ENCODE peak calls at places on chromosomes 2 and 18, in four cellular contexts. P is lung, H is colonic mucosa, Q is GM23338. B is an unnamed sample.

GRCh38 chr2:102147935-102148334 is 5.4 kb downstream of the IL1R1 start:
- DNase-seq in P (no peak), H (no peak), Q (no peak), B (no peak)

GRCh38 chr2:135299656-135300244 is 231.3 kb downstream of the ZRANB3 start:
- DNase-seq in P (no peak), H (no peak), Q (no peak), B (no peak)

GRCh38 chr2:77552956-77553355 is 30.8 kb upstream of the LRRTM4 start:
- DNase-seq in P (no peak), H (no peak), Q (no peak), B (no peak)

GRCh38 chr2:58571181-58571852 is 330.2 kb upstream of the FANCL start:
- DNase-seq in P (peak; percentile 33), H (peak; percentile 26), Q (peak; percentile 92), B (no peak)

GRCh38 chr2:233822781-233823730 is 31.3 kb downstream of the HJURP start:
- DNase-seq in P (no peak), H (no peak), Q (no peak), B (no peak)

GRCh38 chr2:8528863-8529262 is 153.0 kb upstream of the ID2 start:
- DNase-seq in P (no peak), H (no peak), Q (no peak), B (no peak)

GRCh38 chr2:196322963-196323810 is 151.8 kb upstream of the STK17B start:
- DNase-seq in P (no peak), H (no peak), Q (no peak), B (no peak)

GRCh38 chr18:48862678-48863270 is 88.0 kb downstream of the SMAD7 start:
- DNase-seq in P (no peak), H (no peak), Q (no peak), B (no peak)

GRCh38 chr18:8951491-8951890 is 151.0 kb upstream of the NDUFV2 start:
- DNase-seq in P (no peak), H (no peak), Q (no peak), B (no peak)

GRCh38 chr2:7672685-7673071 is 755.5 kb downstream of the RNF144A start:
- DNase-seq in P (no peak), H (no peak), Q (no peak), B (no peak)

GRCh38 chr2:241069821-241070281 is 32.2 kb downstream of the MTERF4 start:
- DNase-seq in P (peak; percentile 16), H (no peak), Q (peak; percentile 64), B (no peak)

GRCh38 chr2:65661980-65662653 is 229.7 kb upstream of the SPRED2 start:
- DNase-seq in P (no peak), H (no peak), Q (no peak), B (no peak)
- H3K27me3 ChIP-seq in P (peaks cover 4% of the 10 kb centered on the region), H (no peaks in the 10 kb centered on the region), Q (no peaks in the 10 kb centered on the region), B (no peaks in the 10 kb centered on the region)

GRCh38 chr18:27713727-27714080 is 463.2 kb downstream of the CDH2 start:
- DNase-seq in P (no peak), H (no peak), Q (no peak), B (no peak)
- H3K27me3 ChIP-seq in P (no peaks in the 10 kb centered on the region), H (no peaks in the 10 kb centered on the region), Q (no peaks in the 10 kb centered on the region), B (no peaks in the 10 kb centered on the region)

DNA sequence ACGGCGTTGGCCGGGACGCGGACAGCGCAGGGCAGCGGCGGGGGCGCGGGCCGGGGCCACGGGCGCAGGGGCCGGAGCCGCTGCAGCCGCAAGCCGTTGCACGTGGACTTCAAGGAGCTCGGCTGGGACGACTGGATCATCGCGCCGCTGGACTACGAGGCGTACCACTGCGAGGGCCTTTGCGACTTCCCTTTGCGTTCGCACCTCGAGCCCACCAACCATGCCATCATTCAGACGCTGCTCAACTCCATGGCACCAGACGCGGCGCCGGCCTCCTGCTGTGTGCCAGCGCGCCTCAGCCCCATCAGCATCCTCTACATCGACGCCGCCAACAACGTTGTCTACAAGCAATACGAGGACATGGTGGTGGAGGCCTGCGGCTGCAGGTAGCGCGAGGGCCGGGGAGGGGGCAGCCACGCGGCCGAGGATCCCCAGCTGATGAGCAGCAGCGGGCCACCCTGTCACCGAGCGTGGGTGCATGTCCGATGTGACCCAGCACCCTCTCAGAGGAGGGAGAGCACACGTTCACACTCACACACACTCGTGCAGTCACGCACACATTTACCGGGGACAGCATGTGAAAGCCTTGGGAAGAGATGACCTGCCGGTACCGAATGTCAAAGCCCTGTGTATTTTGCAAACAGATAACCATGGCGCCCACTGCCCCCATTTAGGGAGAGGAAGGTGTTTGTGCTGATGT is 4.2 kb downstream of the GDF7 start:
- DNase-seq in P (no peak), H (no peak), Q (peak; percentile 54), B (no peak)
- H3K27me3 ChIP-seq in P (no peaks in the 10 kb centered on the region), H (peaks cover 76% of the 10 kb centered on the region), Q (peaks cover 86% of the 10 kb centered on the region), B (peaks cover 45% of the 10 kb centered on the region)

DNA sequence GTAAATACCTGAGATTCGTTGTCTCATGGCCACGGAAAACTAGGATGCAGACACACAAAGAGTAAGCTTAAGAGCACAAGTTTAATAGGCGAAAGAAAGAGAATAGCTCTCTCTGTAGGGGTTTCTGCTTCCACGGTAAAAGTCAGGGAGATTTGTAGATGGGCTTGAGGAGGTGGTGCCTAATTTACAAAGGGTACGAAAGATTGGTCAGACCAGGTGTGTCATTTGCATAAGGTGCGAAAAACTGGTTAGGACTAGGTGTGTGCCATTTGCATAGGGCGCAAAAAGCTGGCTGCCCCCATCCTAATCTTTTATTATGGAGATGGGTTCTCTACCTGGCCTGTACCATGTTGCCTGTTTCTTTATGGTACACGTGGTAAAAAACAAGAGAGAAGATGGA is 170.5 kb upstream of the DOK6 start:
- DNase-seq in P (no peak), H (no peak), Q (peak; percentile 59), B (no peak)
- H3K27me3 ChIP-seq in P (no peaks in the 10 kb centered on the region), H (no peaks in the 10 kb centered on the region), Q (no peaks in the 10 kb centered on the region), B (no peaks in the 10 kb centered on the region)

B was measured in esophagus squamous epithelium.